ENCODE peak calls at places on chromosomes 13 and 19, in ten cellular contexts. N is Ammon's horn; J is Calu3; S is RCC 7860; H is T follicular helper cell; P is NCI-H1694 treated with DMSO at 0.1 percent for 48 hours; A is activated effector memory CD4-positive, alpha-beta T cell treated with Interleukin-2 at 50 U/mL for 16 hours; E is CD8-positive, alpha-beta T cell; Q is HEK293T; R is GM20000. X is an unnamed sample.

GRCh38 chr19:8311461-8312260 is 3.5 kb upstream of the CD320 start:
- DNase-seq in A (no peak), E (no peak), R (no peak), S (no peak), J (no peak), P (no peak), H (no peak), N (no peak), Q (no peak), X (no peak)

GRCh38 chr19:7618366-7618765 is 11.0 kb downstream of the XAB2 start:
- DNase-seq in P (no peak), N (no peak), A (no peak), R (no peak), E (no peak), H (no peak), S (no peak), J (peak), Q (no peak), X (no peak)

GRCh38 chr13:103063376-103063775 is 2.8 kb downstream of the SLC10A2 start:
- DNase-seq in A (no peak), E (no peak), Q (no peak), P (no peak), S (no peak), R (no peak), N (no peak), J (no peak), H (no peak), X (no peak)

GRCh38 chr19:455851-456546 is 4.8 kb downstream of the SHC2 start:
- DNase-seq in N (no peak), S (no peak), Q (no peak), P (no peak), J (no peak), H (no peak), E (no peak), A (no peak), R (no peak), X (no peak)

GRCh38 chr13:36530861-36531590 is 98.7 kb downstream of the CCNA1 start:
- DNase-seq in H (no peak), J (no peak), Q (no peak), A (no peak), S (no peak), E (no peak), N (no peak), R (no peak), P (no peak), X (no peak)

GRCh38 chr19:861756-862528 is 2.5 kb downstream of the CFD start:
- DNase-seq in E (peak), A (peak), J (no peak), H (peak), S (no peak), R (peak), N (no peak), P (no peak), Q (peak), X (peak)

GRCh38 chr13:71605744-71606143 is 261.3 kb downstream of the DACH1 start:
- DNase-seq in J (no peak), R (no peak), A (no peak), N (no peak), P (no peak), H (no peak), E (no peak), Q (peak), S (no peak), X (no peak)

GRCh38 chr13:31940076-31940475 is 91.5 kb upstream of the FRY start:
- DNase-seq in Q (no peak), N (no peak), S (no peak), P (no peak), E (no peak), A (no peak), R (no peak), H (no peak), J (no peak), X (no peak)

GRCh38 chr19:10460714-10461046 is 40.3 kb downstream of the PDE4A start:
- DNase-seq in H (no peak), E (no peak), R (no peak), N (no peak), P (no peak), A (no peak), S (no peak), Q (no peak), J (no peak), X (no peak)

GRCh38 chr19:51742736-51743288 is 8.9 kb downstream of the FPR1 start:
- DNase-seq in Q (no peak), P (no peak), J (no peak), A (no peak), E (no peak), S (peak), H (no peak), R (no peak), N (no peak), X (no peak)

X was measured in iPS-NIHi11.